ENCODE peak calls at places on chromosomes 6 and 20, in seven cellular contexts. K is astrocyte of the spinal cord, L is spleen, O is psoas muscle, C is omental fat pad, A is left lung, Y is hepatocyte. N is an unnamed sample.

GRCh38 chr6:2818593-2818992 is 23.1 kb downstream of the SERPINB1 start:
- DNase-seq in K (peak), L (no peak), O (no peak), C (no peak), A (no peak), Y (no peak), N (no peak)

GRCh38 chr6:149903938-149904611 is 6.2 kb upstream of the RAET1E start:
- DNase-seq in K (no peak), L (peak), O (no peak), C (no peak), A (no peak), Y (no peak), N (no peak)

GRCh38 chr20:46823271-46823747 is 71.3 kb upstream of the EYA2 start:
- DNase-seq in K (no peak), L (no peak), O (no peak), C (no peak), A (no peak), Y (peak), N (no peak)

GRCh38 chr20:41247523-41248370 is 69.8 kb downstream of the ZHX3 start:
- DNase-seq in K (peak), L (no peak), O (no peak), C (no peak), A (no peak), Y (no peak), N (no peak)

GRCh38 chr6:119215885-119216590 is 133.5 kb downstream of the MAN1A1 start:
- DNase-seq in K (no peak), L (no peak), O (no peak), C (no peak), A (no peak), Y (no peak), N (no peak)

GRCh38 chr6:125831660-125832059 is 40.9 kb downstream of the NCOA7 start:
- DNase-seq in K (no peak), L (no peak), O (no peak), C (no peak), A (no peak), Y (no peak), N (no peak)

GRCh38 chr6:10610289-10610688 is 84.1 kb downstream of the C6orf52 start:
- DNase-seq in K (no peak), L (no peak), O (peak), C (no peak), A (no peak), Y (no peak), N (no peak)

GRCh38 chr20:23160536-23161243 is 74.6 kb upstream of the CD93 start:
- DNase-seq in K (no peak), L (no peak), O (no peak), C (no peak), A (no peak), Y (no peak), N (no peak)

GRCh38 chr20:5039255-5039657 is 37.9 kb upstream of the SLC23A2 start:
- DNase-seq in K (no peak), L (peak), O (no peak), C (no peak), A (no peak), Y (no peak), N (peak)

GRCh38 chr6:5333653-5334052 is 72.3 kb downstream of the FARS2 start:
- DNase-seq in K (peak), L (no peak), O (no peak), C (no peak), A (no peak), Y (no peak), N (no peak)

GRCh38 chr6:45791181-45791580 is 224.5 kb downstream of the CLIC5 start:
- DNase-seq in K (peak), L (no peak), O (no peak), C (no peak), A (no peak), Y (no peak), N (no peak)

GRCh38 chr20:44087857-44088120 is 99.2 kb downstream of the JPH2 start:
- DNase-seq in K (no peak), L (no peak), O (no peak), C (no peak), A (no peak), Y (no peak), N (no peak)

GRCh38 chr20:21063276-21063675 is 42.9 kb downstream of the LINC00237 start:
- DNase-seq in K (no peak), L (no peak), O (no peak), C (no peak), A (no peak), Y (no peak), N (no peak)

GRCh38 chr20:20520776-20521175 is 152.9 kb downstream of the INSM1 start:
- DNase-seq in K (peak), L (no peak), O (no peak), C (no peak), A (no peak), Y (no peak), N (no peak)

GRCh38 chr6:56246544-56246940 is 838 bp downstream of the COL21A1 start:
- DNase-seq in K (no peak), L (no peak), O (no peak), C (no peak), A (no peak), Y (peak), N (no peak)

GRCh38 chr20:62577447-62577846 is 64.9 kb upstream of the SLCO4A1 start:
- DNase-seq in K (no peak), L (no peak), O (no peak), C (no peak), A (no peak), Y (no peak), N (no peak)

GRCh38 chr20:33030076-33030475 is 1.4 kb upstream of the BPIFB6 start:
- DNase-seq in K (no peak), L (no peak), O (no peak), C (no peak), A (no peak), Y (no peak), N (no peak)

GRCh38 chr6:84926756-84927155 is 162.4 kb upstream of the TBX18 start:
- DNase-seq in K (peak), L (no peak), O (no peak), C (no peak), A (no peak), Y (no peak), N (no peak)

GRCh38 chr6:24981385-24981758 is 45.6 kb upstream of the RIPOR2 start:
- DNase-seq in K (peak), L (no peak), O (no peak), C (no peak), A (no peak), Y (no peak), N (no peak)

GRCh38 chr6:150745896-150746295 is 119.6 kb upstream of the MTHFD1L start:
- DNase-seq in K (no peak), L (no peak), O (no peak), C (no peak), A (no peak), Y (no peak), N (no peak)

GRCh38 chr6:24919404-24919892 is 16.3 kb downstream of the RIPOR2 start:
- DNase-seq in K (no peak), L (no peak), O (no peak), C (no peak), A (no peak), Y (no peak), N (no peak)

GRCh38 chr20:45110301-45110700 is 4.7 kb downstream of the WFDC5 start:
- DNase-seq in K (no peak), L (no peak), O (no peak), C (no peak), A (no peak), Y (no peak), N (no peak)

GRCh38 chr6:106158816-106159215 is 72.7 kb downstream of the PRDM1 start:
- DNase-seq in K (peak), L (no peak), O (no peak), C (no peak), A (no peak), Y (no peak), N (no peak)

GRCh38 chr6:38160831-38161230 is 341.3 kb downstream of the ZFAND3 start:
- DNase-seq in K (no peak), L (no peak), O (no peak), C (peak), A (no peak), Y (no peak), N (no peak)

GRCh38 chr20:39789411-39789810 is 827.3 kb downstream of the DHX35 start:
- DNase-seq in K (no peak), L (no peak), O (no peak), C (no peak), A (no peak), Y (no peak), N (no peak)

GRCh38 chr6:96784650-96785049 is 52.6 kb downstream of the GPR63 start:
- DNase-seq in K (no peak), L (no peak), O (no peak), C (no peak), A (no peak), Y (no peak), N (no peak)

GRCh38 chr6:150331344-150331743 is 37.5 kb upstream of the IYD start:
- DNase-seq in K (no peak), L (no peak), O (no peak), C (no peak), A (no peak), Y (no peak), N (no peak)

GRCh38 chr20:37081717-37082289 is 14.0 kb downstream of the RBL1 start:
- DNase-seq in K (no peak), L (no peak), O (no peak), C (no peak), A (no peak), Y (no peak), N (peak)
- TF ChIP-seq CTCF in K (peak), L (peak), O (no peak), C (no peak), A (no peak), Y (peak), N (peak)

DNA sequence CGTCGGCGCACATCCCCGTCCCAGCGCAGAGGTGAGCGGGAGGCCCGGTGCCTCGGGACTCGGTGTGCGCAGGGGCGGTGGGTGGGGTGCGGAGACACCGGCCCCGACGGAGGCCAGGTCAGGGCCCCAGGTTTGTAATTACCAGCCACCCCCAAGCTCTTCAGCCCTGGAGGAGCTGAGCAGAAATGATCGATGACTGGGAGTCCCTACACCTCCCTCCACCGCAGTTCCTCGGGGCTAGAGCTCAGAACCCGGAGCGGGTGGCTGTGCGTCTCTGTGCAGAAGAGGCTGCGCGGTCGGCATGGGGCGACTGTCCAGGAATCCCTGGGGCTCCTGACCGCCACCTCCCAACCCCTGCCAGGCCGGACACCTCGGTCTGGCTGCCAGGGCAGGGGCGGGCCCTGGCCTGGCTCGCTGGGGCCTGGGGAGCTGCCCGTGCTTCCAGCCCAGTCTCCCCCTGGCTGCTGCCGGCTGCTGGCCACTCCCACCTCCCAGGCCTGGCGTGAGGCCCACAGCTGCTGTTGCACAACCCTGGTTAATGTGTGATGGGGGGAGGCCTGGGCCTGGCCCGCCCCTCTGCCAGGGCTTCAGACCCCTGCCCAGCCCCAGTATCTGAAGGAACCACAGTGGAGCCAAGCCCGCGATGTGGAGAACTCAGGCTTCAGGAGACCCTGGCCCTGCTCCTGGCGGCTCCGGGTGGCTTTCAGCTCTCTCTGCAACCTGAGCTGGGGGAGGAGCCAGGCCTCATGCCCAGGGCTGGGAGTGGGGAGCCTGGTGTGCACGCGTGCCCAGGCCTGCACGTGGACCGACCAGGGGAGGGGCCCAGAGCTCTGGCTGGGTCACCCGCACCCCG is 1.2 kb downstream of the SLC2A4RG start:
- DNase-seq in K (peak), L (peak), O (peak), C (peak), A (peak), Y (peak), N (no peak)
- TF ChIP-seq CTCF in K (peak), L (peak), O (no peak), C (no peak), A (no peak), Y (peak), N (no peak)

GRCh38 chr20:53582574-53583351 is 10.9 kb downstream of the ZNF217 start:
- DNase-seq in K (peak), L (no peak), O (no peak), C (no peak), A (no peak), Y (peak), N (no peak)
- TF ChIP-seq CTCF in K (no peak), L (no peak), O (no peak), C (no peak), A (no peak), Y (no peak), N (no peak)

GRCh38 chr6:88965691-88966090 is 2.3 kb upstream of the RNGTT start:
- DNase-seq in K (no peak), L (no peak), O (no peak), C (no peak), A (no peak), Y (no peak), N (no peak)

GRCh38 chr6:88967891-88968290 is 4.5 kb upstream of the RNGTT start:
- DNase-seq in K (no peak), L (no peak), O (no peak), C (no peak), A (no peak), Y (no peak), N (no peak)

GRCh38 chr6:88958842-88959241 is 4.6 kb downstream of the RNGTT start:
- DNase-seq in K (no peak), L (no peak), O (no peak), C (no peak), A (no peak), Y (no peak), N (no peak)

GRCh38 chr6:88964509-88964908 is 1.1 kb upstream of the RNGTT start:
- DNase-seq in K (no peak), L (no peak), O (no peak), C (no peak), A (no peak), Y (no peak), N (no peak)

GRCh38 chr6:88963139-88964090 is at the start of gene RNGTT:
- DNase-seq in K (peak), L (peak), O (peak), C (peak), A (peak), Y (peak), N (peak)
- TF ChIP-seq CTCF in K (no peak), L (no peak), O (no peak), C (no peak), A (no peak), Y (no peak), N (no peak)

DNA sequence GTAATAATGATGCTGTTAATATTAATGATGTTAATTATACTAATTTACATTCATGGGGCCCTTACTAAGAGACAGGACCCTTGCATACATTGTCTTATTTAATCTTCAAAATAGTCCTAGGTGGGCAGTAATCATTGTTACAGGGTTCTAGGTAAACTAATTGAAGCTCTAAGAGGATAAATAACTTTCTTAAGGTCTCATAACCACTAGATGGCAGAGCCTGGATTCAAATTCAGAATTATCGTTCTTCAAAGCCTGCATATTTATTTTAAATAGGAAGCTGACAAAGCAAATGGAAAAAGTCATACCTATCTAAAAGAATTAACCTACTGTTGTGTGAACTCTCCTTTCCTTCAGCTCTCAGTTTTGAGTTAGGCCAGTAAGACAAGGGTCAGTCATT is 23.5 kb downstream of the PTCHD4 start:
- DNase-seq in K (peak), L (no peak), O (no peak), C (no peak), A (no peak), Y (peak), N (no peak)
- TF ChIP-seq CTCF in K (peak), L (no peak), O (peak), C (no peak), A (no peak), Y (peak), N (no peak)

GRCh38 chr20:18377896-18378481 is 88.8 kb downstream of the DZANK1 start:
- DNase-seq in K (no peak), L (no peak), O (no peak), C (no peak), A (no peak), Y (no peak), N (no peak)

GRCh38 chr20:18380908-18381529 is 85.8 kb downstream of the DZANK1 start:
- DNase-seq in K (no peak), L (no peak), O (no peak), C (no peak), A (no peak), Y (no peak), N (no peak)
- TF ChIP-seq CTCF in K (no peak), L (no peak), O (no peak), C (no peak), A (no peak), Y (no peak), N (no peak)

N was measured in natural killer cell.